ENCODE peak calls at places on chromosomes 13 and 19, in four cellular contexts. O, Q, L and F are unnamed samples.

GRCh38 chr13:32032780-32033179 is 1.2 kb downstream of the FRY start:
- DNase-seq in O (no peak), Q (no peak), L (no peak), F (no peak)

GRCh38 chr19:1063030-1063908 is 3.7 kb upstream of the ARHGAP45 start:
- DNase-seq in O (peak; percentile 45), Q (no peak), L (no peak), F (no peak)

GRCh38 chr13:95184317-95184716 is 116.9 kb downstream of the ABCC4 start:
- DNase-seq in O (no peak), Q (no peak), L (no peak), F (no peak)

GRCh38 chr13:19864018-19864338 is 529 bp upstream of the ZMYM5 start:
- DNase-seq in Q (no peak), O (peak; percentile 90), L (peak; percentile 36), F (peak; percentile 78)

GRCh38 chr19:58518261-58519086 is 1.1 kb downstream of the ZBTB45 start:
- DNase-seq in L (no peak), O (no peak), Q (no peak), F (no peak)

GRCh38 chr19:46374526-46375475 is 27.9 kb downstream of the PPP5C start:
- DNase-seq in O (no peak), Q (no peak), L (no peak), F (peak; percentile 3)

GRCh38 chr13:75687145-75687763 is 51.1 kb downstream of the LMO7 start:
- DNase-seq in Q (no peak), L (peak; percentile 50), O (peak; percentile 72), F (peak; percentile 67)

GRCh38 chr13:31627097-31627496 is 112.2 kb upstream of the RXFP2 start:
- DNase-seq in Q (no peak), O (peak; percentile 2), L (peak; percentile 51), F (no peak)

GRCh38 chr19:55581145-55581827 is 638 bp upstream of the ZNF579 start:
- DNase-seq in O (no peak), Q (no peak), L (no peak), F (peak; percentile 50)

GRCh38 chr13:36819811-36820140 is 754 bp downstream of the RFXAP start:
- DNase-seq in Q (no peak), L (no peak), O (peak; percentile 35), F (peak; percentile 19)

GRCh38 chr19:3687393-3687773 is 12.9 kb downstream of the PIP5K1C start:
- DNase-seq in O (no peak), L (no peak), Q (no peak), F (no peak)

GRCh38 chr19:8028951-8029491 is 23.5 kb upstream of the CCL25 start:
- DNase-seq in Q (no peak), O (peak; percentile 12), L (no peak), F (peak; percentile 57)

GRCh38 chr19:46904114-46905060 is 43.6 kb downstream of the ARHGAP35 start:
- DNase-seq in O (peak; percentile 90), L (no peak), Q (no peak), F (peak; percentile 38)

GRCh38 chr13:44411841-44412240 is 38.2 kb downstream of the SERP2 start:
- DNase-seq in O (no peak), Q (no peak), L (no peak), F (no peak)

GRCh38 chr13:75877092-75877491 is 241.0 kb downstream of the LMO7 start:
- DNase-seq in Q (no peak), O (no peak), L (no peak), F (no peak)

GRCh38 chr19:10835089-10835753 is 791 bp downstream of the TMED1 start:
- DNase-seq in L (no peak), O (no peak), Q (no peak), F (no peak)

GRCh38 chr13:94537740-94538630 is 58.0 kb downstream of the TGDS start:
- DNase-seq in O (no peak), L (no peak), Q (no peak), F (no peak)

GRCh38 chr19:3163943-3164342 is 14.6 kb upstream of the S1PR4 start:
- DNase-seq in Q (no peak), O (no peak), L (no peak), F (no peak)

GRCh38 chr13:32211788-32212187 is 103.4 kb downstream of the ZAR1L start:
- DNase-seq in L (peak; percentile 57), O (peak; percentile 99), Q (no peak), F (peak; percentile 18)

GRCh38 chr19:7902796-7903243 is 857 bp upstream of the MAP2K7 start:
- DNase-seq in Q (no peak), L (no peak), O (no peak), F (no peak)